ENCODE peak calls at places on chromosome 14, in five cellular contexts. A is IMR-90, O is HepG2, Z is K562, Y is GM12878. Q is an unnamed sample.

GRCh38 chr14:51828017-51828797 is 32.2 kb upstream of the GNG2 start:
- DNase-seq in Z (no peak), Y (peak), A (peak), O (no peak), Q (no peak)

GRCh38 chr14:37620856-37621255 is 25.4 kb downstream of the TTC6 start:
- DNase-seq in Z (no peak), A (no peak), Y (no peak), O (no peak), Q (no peak)

GRCh38 chr14:77324816-77325745 is 4.2 kb downstream of the GSTZ1 start:
- DNase-seq in Y (no peak), A (no peak), Z (no peak), O (no peak), Q (no peak)

GRCh38 chr14:30610719-30611388 is 11.3 kb upstream of the SCFD1 start:
- DNase-seq in O (peak), A (peak), Y (no peak), Z (no peak), Q (peak)

GRCh38 chr14:61476737-61477410 is 155.5 kb downstream of the PRKCH start:
- DNase-seq in Z (no peak), Y (no peak), A (peak), O (no peak), Q (peak)

GRCh38 chr14:93957751-93958566 is 18.4 kb downstream of the ASB2 start:
- DNase-seq in A (no peak), O (no peak), Z (no peak), Y (no peak), Q (no peak)

GRCh38 chr14:60775296-60775695 is 40.7 kb downstream of the MNAT1 start:
- DNase-seq in Y (no peak), Z (no peak), A (peak), O (no peak), Q (no peak)

GRCh38 chr14:96811265-96811664 is 14.1 kb downstream of the VRK1 start:
- DNase-seq in Z (no peak), A (peak), O (no peak), Y (no peak), Q (no peak)

GRCh38 chr14:91294153-91294552 is 49.6 kb upstream of the GPR68 start:
- DNase-seq in Y (no peak), O (no peak), Z (no peak), A (no peak), Q (no peak)

GRCh38 chr14:71358209-71358931 is 451.1 kb downstream of the PCNX1 start:
- DNase-seq in Y (peak), O (no peak), A (peak), Z (no peak), Q (no peak)

GRCh38 chr14:52995998-52996397 is 45.1 kb upstream of the FERMT2 start:
- DNase-seq in Z (no peak), A (no peak), Y (no peak), O (no peak), Q (no peak)

GRCh38 chr14:91310620-91311283 is 66.2 kb upstream of the GPR68 start:
- DNase-seq in Z (no peak), O (no peak), A (no peak), Y (no peak), Q (no peak)

GRCh38 chr14:77284066-77284855 is 13.3 kb upstream of the NGB start:
- DNase-seq in A (no peak), Y (no peak), O (no peak), Z (no peak), Q (no peak)

GRCh38 chr14:105090493-105091334 is 25.5 kb upstream of the GPR132 start:
- DNase-seq in Y (no peak), Z (peak), O (peak), A (peak), Q (peak)

GRCh38 chr14:91377700-91378652 is 39.6 kb downstream of the CCDC88C start:
- DNase-seq in Y (no peak), Z (no peak), O (no peak), A (no peak), Q (peak)

DNA sequence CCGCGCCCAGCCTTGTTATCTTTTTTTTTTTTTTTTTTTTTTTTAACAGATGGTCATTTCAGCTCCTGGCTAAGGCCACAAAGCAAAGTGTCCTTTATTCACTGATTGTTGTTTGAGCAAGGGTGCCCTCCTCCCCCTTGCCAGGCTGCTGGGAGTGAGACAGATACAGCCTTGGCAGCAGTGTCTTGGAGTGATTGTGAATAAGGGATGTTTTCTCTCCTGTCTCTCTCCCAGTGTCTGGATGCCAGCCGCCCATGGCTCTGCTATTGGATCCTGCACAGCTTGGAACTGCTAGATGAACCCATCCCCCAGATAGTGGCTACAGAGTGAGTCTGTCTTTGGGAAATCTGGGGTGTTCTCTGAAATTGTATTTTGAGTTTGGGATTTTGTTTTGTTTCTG is 28.7 kb downstream of the FNTB start:
- DNase-seq in Y (no peak), Z (no peak), O (no peak), A (no peak), Q (no peak)
- TF ChIP-seq MXI1 in Y (no peak), Z (no peak), O (no peak), A (no peak), Q (no peak)

GRCh38 chr14:40199101-40199500 is 766.9 kb upstream of the FBXO33 start:
- DNase-seq in A (no peak), Z (no peak), Y (no peak), O (no peak), Q (no peak)

DNA sequence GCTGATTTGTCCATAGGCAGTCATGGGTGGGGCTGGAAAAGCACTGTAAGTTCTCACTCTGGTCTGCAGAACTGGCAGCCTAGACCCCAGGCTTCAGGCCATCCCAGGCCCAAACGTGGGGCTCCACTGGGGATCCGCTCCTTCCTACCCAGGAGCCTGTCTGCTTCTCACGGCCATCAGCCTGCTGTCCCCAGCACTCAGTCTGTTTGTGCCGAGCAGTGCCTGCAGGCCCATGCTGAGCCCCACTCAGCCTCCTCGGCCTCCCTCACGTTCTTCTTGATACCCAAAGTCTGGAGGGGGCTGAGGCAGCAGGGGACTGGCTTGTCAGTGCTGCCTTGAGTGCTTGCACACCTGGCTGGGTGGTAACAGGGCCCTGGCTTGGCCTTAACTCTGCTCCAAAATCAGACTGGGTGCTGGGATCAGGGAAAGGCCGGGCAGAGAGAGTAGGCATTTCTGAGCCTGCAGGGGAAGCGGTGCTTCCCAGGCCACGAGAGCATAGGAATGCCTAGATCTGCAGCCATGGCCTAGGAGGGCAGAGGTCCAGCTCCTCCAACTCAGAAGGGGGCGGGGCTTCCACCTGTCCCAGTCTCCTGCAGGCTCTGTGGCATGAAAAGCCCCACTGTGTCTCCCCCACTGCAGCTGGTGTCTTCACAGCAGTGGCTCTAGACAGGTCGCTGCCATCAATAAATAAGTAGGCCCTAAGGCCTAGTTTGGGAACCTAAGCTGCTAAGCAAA is 772.4 kb upstream of the FBXO33 start:
- DNase-seq in Z (no peak), A (no peak), O (peak), Y (no peak), Q (no peak)
- TF ChIP-seq MXI1 in Z (no peak), A (no peak), O (no peak), Y (no peak), Q (no peak)

GRCh38 chr14:99907761-99908652 is 114.8 kb downstream of the EML1 start:
- DNase-seq in O (no peak), Z (no peak), Y (no peak), A (no peak), Q (no peak)

GRCh38 chr14:99905121-99905520 is 111.9 kb downstream of the EML1 start:
- DNase-seq in O (no peak), A (no peak), Z (no peak), Y (no peak), Q (no peak)

GRCh38 chr14:99910337-99911268 is 117.4 kb downstream of the EML1 start:
- DNase-seq in O (peak), Y (no peak), Z (no peak), A (peak), Q (no peak)

GRCh38 chr14:99908653-99909250 is 115.5 kb downstream of the EML1 start:
- DNase-seq in Z (no peak), Y (no peak), O (no peak), A (no peak), Q (no peak)

GRCh38 chr14:99909500-99910064 is 116.4 kb downstream of the EML1 start:
- DNase-seq in Z (no peak), Y (no peak), O (no peak), A (no peak), Q (no peak)
- TF ChIP-seq MXI1 in Z (no peak), Y (no peak), O (no peak), A (no peak), Q (no peak)

GRCh38 chr14:35046751-35047536 is 872 bp downstream of the FAM177A1 start:
- DNase-seq in Y (no peak), O (peak), Z (no peak), A (peak), Q (no peak)
- TF ChIP-seq MXI1 in Y (no peak), O (no peak), Z (no peak), A (no peak), Q (no peak)

DNA sequence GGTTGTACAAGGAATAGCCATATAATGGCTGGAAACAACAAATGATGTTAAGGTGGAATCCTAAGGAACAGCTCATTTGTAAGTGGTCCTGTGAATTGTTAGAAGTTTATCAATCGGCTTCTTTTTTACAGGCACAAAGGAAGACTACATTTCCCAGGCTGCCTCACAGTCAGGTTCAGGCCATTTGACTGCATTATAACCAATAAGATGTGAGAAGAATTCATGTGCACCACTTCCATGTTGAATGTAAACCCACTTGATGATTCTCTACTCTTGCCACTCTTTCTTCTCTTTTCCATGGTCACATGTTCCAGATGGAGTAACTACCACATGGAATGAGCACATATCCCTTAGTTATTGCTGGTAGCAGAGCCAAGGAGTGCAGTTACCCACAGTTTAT is 67.0 kb upstream of the GZMB start:
- DNase-seq in A (no peak), Y (no peak), Z (no peak), O (no peak), Q (no peak)
- TF ChIP-seq MXI1 in A (no peak), Y (no peak), Z (no peak), O (no peak), Q (no peak)

GRCh38 chr14:97978336-97978735 is 1181.2 kb downstream of the VRK1 start:
- DNase-seq in A (no peak), Z (no peak), O (no peak), Y (no peak), Q (peak)
- TF ChIP-seq MXI1 in A (no peak), Z (no peak), O (no peak), Y (no peak), Q (no peak)